ENCODE peak calls at places on chromosomes 1 and 21, in nine cellular contexts. One of them, this sample, is unnamed.

GRCh38 chr1:21100496-21100895 is 76.2 kb downstream of the EIF4G3 start:
- ATAC-seq in upper lobe of left lung: peak; percentile 63
- ATAC-seq in A549: no peak
- ATAC-seq in right lobe of liver: peak; percentile 76
- ATAC-seq in HCT116: no peak
- ATAC-seq in K562: peak; percentile 25
- ATAC-seq in body of pancreas: no peak
- ATAC-seq in HepG2: no peak
- ATAC-seq in heart left ventricle: peak; percentile 51
- ATAC-seq in this sample: peak; percentile 48

GRCh38 chr21:34614443-34614692 is 545 bp downstream of the RCAN1 start:
- ATAC-seq in upper lobe of left lung: no peak
- ATAC-seq in A549: no peak
- ATAC-seq in right lobe of liver: no peak
- ATAC-seq in HCT116: no peak
- ATAC-seq in K562: peak; percentile 10
- ATAC-seq in body of pancreas: no peak
- ATAC-seq in HepG2: peak; percentile 29
- ATAC-seq in heart left ventricle: peak; percentile 6
- ATAC-seq in this sample: no peak

GRCh38 chr1:12173631-12174121 is 6.9 kb downstream of the TNFRSF1B start:
- ATAC-seq in upper lobe of left lung: peak; percentile 51
- ATAC-seq in A549: no peak
- ATAC-seq in right lobe of liver: peak; percentile 6
- ATAC-seq in HCT116: no peak
- ATAC-seq in K562: peak; percentile 26
- ATAC-seq in body of pancreas: no peak
- ATAC-seq in HepG2: no peak
- ATAC-seq in heart left ventricle: peak; percentile 5
- ATAC-seq in this sample: peak; percentile 27

GRCh38 chr21:37516998-37517397 is 150.4 kb downstream of the DYRK1A start:
- ATAC-seq in upper lobe of left lung: no peak
- ATAC-seq in A549: no peak
- ATAC-seq in right lobe of liver: no peak
- ATAC-seq in HCT116: no peak
- ATAC-seq in K562: no peak
- ATAC-seq in body of pancreas: no peak
- ATAC-seq in HepG2: no peak
- ATAC-seq in heart left ventricle: peak; percentile 34
- ATAC-seq in this sample: no peak

GRCh38 chr1:8435569-8436071 is 117.7 kb downstream of the SLC45A1 start:
- ATAC-seq in upper lobe of left lung: no peak
- ATAC-seq in A549: no peak
- ATAC-seq in right lobe of liver: no peak
- ATAC-seq in HCT116: no peak
- ATAC-seq in K562: no peak
- ATAC-seq in body of pancreas: no peak
- ATAC-seq in HepG2: no peak
- ATAC-seq in heart left ventricle: no peak
- ATAC-seq in this sample: no peak

GRCh38 chr1:200131551-200132125 is 104.1 kb downstream of the NR5A2 start:
- ATAC-seq in upper lobe of left lung: peak; percentile 53
- ATAC-seq in A549: peak; percentile 97
- ATAC-seq in right lobe of liver: peak; percentile 72
- ATAC-seq in HCT116: peak; percentile 92
- ATAC-seq in K562: no peak
- ATAC-seq in body of pancreas: peak; percentile 55
- ATAC-seq in HepG2: peak; percentile 80
- ATAC-seq in heart left ventricle: no peak
- ATAC-seq in this sample: no peak

GRCh38 chr1:197465528-197466205 is 197.6 kb downstream of the CRB1 start:
- ATAC-seq in upper lobe of left lung: no peak
- ATAC-seq in A549: no peak
- ATAC-seq in right lobe of liver: no peak
- ATAC-seq in HCT116: no peak
- ATAC-seq in K562: no peak
- ATAC-seq in body of pancreas: no peak
- ATAC-seq in HepG2: no peak
- ATAC-seq in heart left ventricle: no peak
- ATAC-seq in this sample: no peak

GRCh38 chr1:28537457-28538199 is 15.3 kb upstream of the TRNAU1AP start:
- ATAC-seq in upper lobe of left lung: no peak
- ATAC-seq in A549: peak; percentile 45
- ATAC-seq in right lobe of liver: no peak
- ATAC-seq in HCT116: no peak
- ATAC-seq in K562: no peak
- ATAC-seq in body of pancreas: no peak
- ATAC-seq in HepG2: peak; percentile 22
- ATAC-seq in heart left ventricle: peak; percentile 28
- ATAC-seq in this sample: no peak

GRCh38 chr1:214013614-214014377 is 26.0 kb downstream of the PROX1 start:
- ATAC-seq in upper lobe of left lung: no peak
- ATAC-seq in A549: no peak
- ATAC-seq in right lobe of liver: no peak
- ATAC-seq in HCT116: no peak
- ATAC-seq in K562: no peak
- ATAC-seq in body of pancreas: no peak
- ATAC-seq in HepG2: no peak
- ATAC-seq in heart left ventricle: peak; percentile 57
- ATAC-seq in this sample: no peak

GRCh38 chr1:227999056-227999930 is 7.5 kb upstream of the WNT3A start:
- ATAC-seq in upper lobe of left lung: peak; percentile 84
- ATAC-seq in A549: peak; percentile 89
- ATAC-seq in right lobe of liver: peak; percentile 97
- ATAC-seq in HCT116: peak; percentile 94
- ATAC-seq in K562: peak; percentile 80
- ATAC-seq in body of pancreas: peak; percentile 86
- ATAC-seq in HepG2: peak; percentile 94
- ATAC-seq in heart left ventricle: peak; percentile 92
- ATAC-seq in this sample: no peak

GRCh38 chr1:53619811-53620619 is 118.9 kb downstream of the GLIS1 start:
- ATAC-seq in upper lobe of left lung: no peak
- ATAC-seq in A549: no peak
- ATAC-seq in right lobe of liver: peak; percentile 57
- ATAC-seq in HCT116: no peak
- ATAC-seq in K562: peak; percentile 15
- ATAC-seq in body of pancreas: no peak
- ATAC-seq in HepG2: peak; percentile 62
- ATAC-seq in heart left ventricle: no peak
- ATAC-seq in this sample: no peak

GRCh38 chr1:163174524-163175437 is 27.9 kb downstream of the RGS5 start:
- ATAC-seq in upper lobe of left lung: peak; percentile 81
- ATAC-seq in A549: peak; percentile 86
- ATAC-seq in right lobe of liver: peak; percentile 79
- ATAC-seq in HCT116: peak; percentile 85
- ATAC-seq in K562: peak; percentile 90
- ATAC-seq in body of pancreas: peak; percentile 68
- ATAC-seq in HepG2: peak; percentile 78
- ATAC-seq in heart left ventricle: peak; percentile 84
- ATAC-seq in this sample: peak; percentile 64

GRCh38 chr1:180382326-180383115 is 119.9 kb downstream of the ACBD6 start:
- ATAC-seq in upper lobe of left lung: no peak
- ATAC-seq in A549: no peak
- ATAC-seq in right lobe of liver: no peak
- ATAC-seq in HCT116: no peak
- ATAC-seq in K562: no peak
- ATAC-seq in body of pancreas: no peak
- ATAC-seq in HepG2: no peak
- ATAC-seq in heart left ventricle: no peak
- ATAC-seq in this sample: no peak

GRCh38 chr1:180386740-180387367 is 115.5 kb downstream of the ACBD6 start:
- ATAC-seq in upper lobe of left lung: no peak
- ATAC-seq in A549: no peak
- ATAC-seq in right lobe of liver: no peak
- ATAC-seq in HCT116: no peak
- ATAC-seq in K562: no peak
- ATAC-seq in body of pancreas: no peak
- ATAC-seq in HepG2: no peak
- ATAC-seq in heart left ventricle: no peak
- ATAC-seq in this sample: no peak

GRCh38 chr1:180387413-180387812 is 115.0 kb downstream of the ACBD6 start:
- ATAC-seq in upper lobe of left lung: no peak
- ATAC-seq in A549: no peak
- ATAC-seq in right lobe of liver: no peak
- ATAC-seq in HCT116: no peak
- ATAC-seq in K562: no peak
- ATAC-seq in body of pancreas: no peak
- ATAC-seq in HepG2: no peak
- ATAC-seq in heart left ventricle: no peak
- ATAC-seq in this sample: no peak

GRCh38 chr1:180385144-180385543 is 117.2 kb downstream of the ACBD6 start:
- ATAC-seq in upper lobe of left lung: no peak
- ATAC-seq in A549: no peak
- ATAC-seq in right lobe of liver: no peak
- ATAC-seq in HCT116: no peak
- ATAC-seq in K562: no peak
- ATAC-seq in body of pancreas: no peak
- ATAC-seq in HepG2: no peak
- ATAC-seq in heart left ventricle: no peak
- ATAC-seq in this sample: no peak

DNA sequence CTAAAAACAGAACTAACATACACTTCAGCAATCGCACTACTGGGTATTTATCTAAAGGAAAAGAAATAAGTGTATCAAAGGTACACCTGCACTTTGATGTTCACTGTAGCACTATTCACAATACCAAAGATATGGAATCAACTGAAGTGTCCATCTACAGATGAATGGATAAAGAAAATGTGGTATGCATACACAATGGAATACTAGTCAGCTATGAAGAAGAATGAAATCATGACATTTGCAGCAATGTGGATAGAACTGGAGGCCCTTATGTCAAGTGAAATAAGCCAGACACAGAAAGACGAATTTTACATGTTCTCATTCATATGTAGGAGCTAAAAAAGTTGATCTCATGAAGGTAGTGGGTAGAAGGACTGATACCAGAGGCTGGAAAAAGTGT is 117.8 kb downstream of the ACBD6 start:
- ATAC-seq in upper lobe of left lung: no peak
- ATAC-seq in A549: no peak
- ATAC-seq in right lobe of liver: no peak
- ATAC-seq in HCT116: no peak
- ATAC-seq in K562: no peak
- ATAC-seq in body of pancreas: no peak
- ATAC-seq in HepG2: no peak
- ATAC-seq in heart left ventricle: no peak
- ATAC-seq in this sample: no peak
- H3K9me3 ChIP-seq in upper lobe of left lung: peaks cover 30% of the 10 kb centered on the region
- H3K9me3 ChIP-seq in A549: peaks cover 20% of the 10 kb centered on the region
- H3K9me3 ChIP-seq in right lobe of liver: no peaks in the 10 kb centered on the region
- H3K9me3 ChIP-seq in HCT116: peaks cover 15% of the 10 kb centered on the region
- H3K9me3 ChIP-seq in K562: peaks cover 5% of the 10 kb centered on the region
- H3K9me3 ChIP-seq in body of pancreas: peaks cover 4% of the 10 kb centered on the region
- H3K9me3 ChIP-seq in HepG2: peaks cover 28% of the 10 kb centered on the region
- H3K9me3 ChIP-seq in heart left ventricle: no peaks in the 10 kb centered on the region
- H3K9me3 ChIP-seq in this sample: peaks cover 61% of the 10 kb centered on the region

GRCh38 chr1:217627431-217627830 is 3.5 kb downstream of the GPATCH2 start:
- ATAC-seq in upper lobe of left lung: no peak
- ATAC-seq in A549: no peak
- ATAC-seq in right lobe of liver: no peak
- ATAC-seq in HCT116: no peak
- ATAC-seq in K562: no peak
- ATAC-seq in body of pancreas: no peak
- ATAC-seq in HepG2: no peak
- ATAC-seq in heart left ventricle: no peak
- ATAC-seq in this sample: no peak

GRCh38 chr1:217626321-217626720 is 4.6 kb downstream of the GPATCH2 start:
- ATAC-seq in upper lobe of left lung: no peak
- ATAC-seq in A549: no peak
- ATAC-seq in right lobe of liver: no peak
- ATAC-seq in HCT116: no peak
- ATAC-seq in K562: no peak
- ATAC-seq in body of pancreas: no peak
- ATAC-seq in HepG2: no peak
- ATAC-seq in heart left ventricle: no peak
- ATAC-seq in this sample: no peak

GRCh38 chr1:217630711-217631591 is at the start of the genes GPATCH2 and SPATA17:
- ATAC-seq in upper lobe of left lung: peak; percentile 97
- ATAC-seq in A549: peak; percentile 98
- ATAC-seq in right lobe of liver: peak; percentile 98
- ATAC-seq in HCT116: peak; percentile 89
- ATAC-seq in K562: peak; percentile 65
- ATAC-seq in body of pancreas: peak; percentile 96
- ATAC-seq in HepG2: peak; percentile 97
- ATAC-seq in heart left ventricle: peak; percentile 98
- ATAC-seq in this sample: peak; percentile 95
- TF ChIP-seq POLR2A in upper lobe of left lung: no peak
- TF ChIP-seq POLR2A in A549: peak; percentile 58
- TF ChIP-seq POLR2A in right lobe of liver: peak; percentile 37
- TF ChIP-seq POLR2A in HCT116: peak; percentile 79
- TF ChIP-seq POLR2A in K562: no peak
- TF ChIP-seq POLR2A in body of pancreas: peak; percentile 72
- TF ChIP-seq POLR2A in HepG2: peak; percentile 68
- TF ChIP-seq POLR2A in heart left ventricle: no peak
- TF ChIP-seq POLR2A in this sample: peak; percentile 26

GRCh38 chr1:226405411-226405988 is 2.4 kb downstream of the PARP1 start:
- ATAC-seq in upper lobe of left lung: no peak
- ATAC-seq in A549: no peak
- ATAC-seq in right lobe of liver: no peak
- ATAC-seq in HCT116: no peak
- ATAC-seq in K562: peak; percentile 18
- ATAC-seq in body of pancreas: no peak
- ATAC-seq in HepG2: no peak
- ATAC-seq in heart left ventricle: no peak
- ATAC-seq in this sample: no peak

GRCh38 chr1:226403522-226404034 is 4.3 kb downstream of the PARP1 start:
- ATAC-seq in upper lobe of left lung: no peak
- ATAC-seq in A549: no peak
- ATAC-seq in right lobe of liver: no peak
- ATAC-seq in HCT116: peak; percentile 17
- ATAC-seq in K562: peak; percentile 27
- ATAC-seq in body of pancreas: no peak
- ATAC-seq in HepG2: peak; percentile 28
- ATAC-seq in heart left ventricle: no peak
- ATAC-seq in this sample: no peak

GRCh38 chr1:226406401-226406881 is 1.5 kb downstream of the PARP1 start:
- ATAC-seq in upper lobe of left lung: no peak
- ATAC-seq in A549: no peak
- ATAC-seq in right lobe of liver: peak; percentile 13
- ATAC-seq in HCT116: no peak
- ATAC-seq in K562: no peak
- ATAC-seq in body of pancreas: no peak
- ATAC-seq in HepG2: no peak
- ATAC-seq in heart left ventricle: no peak
- ATAC-seq in this sample: no peak

GRCh38 chr1:226404063-226404903 is 3.6 kb downstream of the PARP1 start:
- ATAC-seq in upper lobe of left lung: no peak
- ATAC-seq in A549: no peak
- ATAC-seq in right lobe of liver: no peak
- ATAC-seq in HCT116: no peak
- ATAC-seq in K562: no peak
- ATAC-seq in body of pancreas: no peak
- ATAC-seq in HepG2: no peak
- ATAC-seq in heart left ventricle: no peak
- ATAC-seq in this sample: no peak

GRCh38 chr1:226404904-226405222 is 3.0 kb downstream of the PARP1 start:
- ATAC-seq in upper lobe of left lung: no peak
- ATAC-seq in A549: no peak
- ATAC-seq in right lobe of liver: no peak
- ATAC-seq in HCT116: no peak
- ATAC-seq in K562: no peak
- ATAC-seq in body of pancreas: no peak
- ATAC-seq in HepG2: no peak
- ATAC-seq in heart left ventricle: no peak
- ATAC-seq in this sample: no peak
- H3K4me1 ChIP-seq in upper lobe of left lung: peaks cover 38% of the 10 kb centered on the region
- H3K4me1 ChIP-seq in A549: peaks cover 31% of the 10 kb centered on the region
- H3K4me1 ChIP-seq in right lobe of liver: peaks cover 20% of the 10 kb centered on the region
- H3K4me1 ChIP-seq in HCT116: peaks cover 8% of the 10 kb centered on the region
- H3K4me1 ChIP-seq in K562: peaks cover 34% of the 10 kb centered on the region
- H3K4me1 ChIP-seq in body of pancreas: peaks cover 49% of the 10 kb centered on the region
- H3K4me1 ChIP-seq in HepG2: peaks cover 55% of the 10 kb centered on the region
- H3K4me1 ChIP-seq in heart left ventricle: peaks cover 48% of the 10 kb centered on the region
- H3K4me1 ChIP-seq in this sample: peaks cover 78% of the 10 kb centered on the region

GRCh38 chr1:248288385-248288784 is 10.6 kb upstream of the OR2T33 start:
- ATAC-seq in upper lobe of left lung: no peak
- ATAC-seq in A549: no peak
- ATAC-seq in right lobe of liver: no peak
- ATAC-seq in HCT116: no peak
- ATAC-seq in K562: no peak
- ATAC-seq in body of pancreas: no peak
- ATAC-seq in HepG2: no peak
- ATAC-seq in heart left ventricle: no peak
- ATAC-seq in this sample: no peak
- H3K9me3 ChIP-seq in upper lobe of left lung: no peaks in the 10 kb centered on the region
- H3K9me3 ChIP-seq in A549: peaks cover 3% of the 10 kb centered on the region
- H3K9me3 ChIP-seq in right lobe of liver: no peaks in the 10 kb centered on the region
- H3K9me3 ChIP-seq in HCT116: peaks cover 7% of the 10 kb centered on the region
- H3K9me3 ChIP-seq in K562: no peaks in the 10 kb centered on the region
- H3K9me3 ChIP-seq in body of pancreas: no peaks in the 10 kb centered on the region
- H3K9me3 ChIP-seq in HepG2: peaks cover 70% of the 10 kb centered on the region
- H3K9me3 ChIP-seq in heart left ventricle: no peaks in the 10 kb centered on the region
- H3K9me3 ChIP-seq in this sample: no peaks in the 10 kb centered on the region

This sample was measured in gastroesophageal sphincter.